ENCODE peak calls at places on chromosomes 5 and 9, in five cellular contexts. S is lower leg skin, B is neural crest cell, H is lung, J is IMR-90. Z is an unnamed sample.

GRCh38 chr9:90058364-90058763 is 453.6 kb downstream of the GADD45G start:
- DNase-seq in S (no peak), B (no peak), H (no peak), J (no peak), Z (no peak)

GRCh38 chr5:115386657-115387056 is 90.2 kb upstream of the CCDC112 start:
- DNase-seq in S (no peak), B (no peak), H (no peak), J (no peak), Z (no peak)

GRCh38 chr5:115452791-115453190 is 91.8 kb downstream of the FEM1C start:
- DNase-seq in S (no peak), B (no peak), H (no peak), J (no peak), Z (no peak)

GRCh38 chr9:36924071-36924470 is 110.0 kb downstream of the PAX5 start:
- DNase-seq in S (no peak), B (no peak), H (no peak), J (peak), Z (no peak)

GRCh38 chr5:124546643-124547042 is 199.8 kb downstream of the ZNF608 start:
- DNase-seq in S (no peak), B (no peak), H (no peak), J (peak), Z (no peak)

GRCh38 chr9:76373173-76373771 is 21.0 kb downstream of the RFK start:
- DNase-seq in S (peak), B (no peak), H (no peak), J (peak), Z (no peak)

GRCh38 chr9:36102742-36103495 is 33.6 kb upstream of the GLIPR2 start:
- DNase-seq in S (peak), B (peak), H (peak), J (peak), Z (no peak)

GRCh38 chr5:528625-529511 is 4.6 kb upstream of the SLC9A3 start:
- DNase-seq in S (no peak), B (no peak), H (no peak), J (no peak), Z (no peak)

GRCh38 chr9:89813482-89813881 is 208.7 kb downstream of the GADD45G start:
- DNase-seq in S (no peak), B (no peak), H (no peak), J (no peak), Z (peak)

GRCh38 chr5:138824924-138825863 is 49.9 kb downstream of the LRRTM2 start:
- DNase-seq in S (no peak), B (no peak), H (no peak), J (peak), Z (no peak)

GRCh38 chr9:83208065-83208850 is 145.3 kb upstream of the RASEF start:
- DNase-seq in S (no peak), B (no peak), H (no peak), J (no peak), Z (no peak)

GRCh38 chr9:123246534-123246933 is 21.9 kb downstream of the STRBP start:
- DNase-seq in S (no peak), B (no peak), H (no peak), J (no peak), Z (no peak)

GRCh38 chr5:95822408-95823240 is at the start of gene GLRX:
- DNase-seq in S (peak), B (peak), H (peak), J (peak), Z (no peak)

GRCh38 chr5:56433039-56433438 is 199.9 kb upstream of the ANKRD55 start:
- DNase-seq in S (no peak), B (no peak), H (no peak), J (no peak), Z (no peak)

GRCh38 chr5:16549491-16550233 is 67.1 kb downstream of the RETREG1 start:
- DNase-seq in S (no peak), B (no peak), H (no peak), J (no peak), Z (no peak)

GRCh38 chr5:16551628-16552027 is 65.2 kb downstream of the RETREG1 start:
- DNase-seq in S (no peak), B (no peak), H (no peak), J (no peak), Z (no peak)

GRCh38 chr5:16548812-16549211 is 68.0 kb downstream of the RETREG1 start:
- DNase-seq in S (no peak), B (no peak), H (no peak), J (no peak), Z (no peak)

GRCh38 chr5:16548115-16548514 is 68.7 kb downstream of the RETREG1 start:
- DNase-seq in S (no peak), B (no peak), H (no peak), J (no peak), Z (no peak)

DNA sequence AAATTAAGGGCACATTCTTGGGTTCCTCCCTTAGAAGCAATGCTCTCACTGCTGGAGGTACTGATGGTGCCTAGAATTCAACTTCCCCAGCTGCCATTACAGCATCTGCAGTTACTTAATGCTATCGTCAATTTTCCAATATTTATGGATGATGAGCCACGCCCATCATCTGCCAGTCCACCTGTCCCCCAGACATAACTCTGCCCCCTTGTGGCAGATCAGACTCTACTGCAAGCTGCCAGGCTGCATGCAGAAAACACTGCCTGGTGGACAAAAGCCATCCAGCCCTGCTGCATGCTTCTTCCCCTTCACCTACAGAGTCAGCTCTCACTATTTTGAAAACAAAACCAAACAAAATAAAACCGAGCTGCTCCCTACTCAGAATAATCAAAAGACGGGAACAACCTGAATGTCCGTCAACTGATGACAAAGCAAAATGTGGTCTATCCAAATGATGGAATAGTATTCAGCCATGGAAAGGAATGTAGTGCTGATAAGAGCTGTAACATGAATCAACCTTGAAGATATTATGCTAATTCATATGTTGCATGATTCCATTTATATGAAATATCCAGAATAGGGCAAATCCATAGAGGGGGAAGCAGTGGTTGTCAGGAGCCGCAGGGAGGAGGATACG is 66.4 kb downstream of the RETREG1 start:
- DNase-seq in S (no peak), B (peak), H (no peak), J (peak), Z (no peak)
- TF ChIP-seq CTCF in S (no peak), B (peak), H (peak), J (peak), Z (no peak)

GRCh38 chr9:22228542-22228941 is 218.1 kb upstream of the DMRTA1 start:
- DNase-seq in S (no peak), B (no peak), H (no peak), J (peak), Z (no peak)
- TF ChIP-seq CTCF in S (no peak), B (peak), H (no peak), J (peak), Z (no peak)

GRCh38 chr9:116312221-116312620 is 158.6 kb downstream of the PAPPA start:
- DNase-seq in S (no peak), B (no peak), H (no peak), J (peak), Z (peak)

GRCh38 chr9:116316231-116316630 is 162.6 kb downstream of the PAPPA start:
- DNase-seq in S (no peak), B (no peak), H (no peak), J (no peak), Z (no peak)

GRCh38 chr9:116310212-116310611 is 156.6 kb downstream of the PAPPA start:
- DNase-seq in S (no peak), B (no peak), H (no peak), J (no peak), Z (peak)

GRCh38 chr9:116317503-116317902 is 163.9 kb downstream of the PAPPA start:
- DNase-seq in S (no peak), B (no peak), H (no peak), J (no peak), Z (no peak)

GRCh38 chr9:116313638-116314037 is 160.0 kb downstream of the PAPPA start:
- DNase-seq in S (no peak), B (no peak), H (no peak), J (no peak), Z (no peak)
- TF ChIP-seq CTCF in S (no peak), B (no peak), H (no peak), J (peak), Z (no peak)

DNA sequence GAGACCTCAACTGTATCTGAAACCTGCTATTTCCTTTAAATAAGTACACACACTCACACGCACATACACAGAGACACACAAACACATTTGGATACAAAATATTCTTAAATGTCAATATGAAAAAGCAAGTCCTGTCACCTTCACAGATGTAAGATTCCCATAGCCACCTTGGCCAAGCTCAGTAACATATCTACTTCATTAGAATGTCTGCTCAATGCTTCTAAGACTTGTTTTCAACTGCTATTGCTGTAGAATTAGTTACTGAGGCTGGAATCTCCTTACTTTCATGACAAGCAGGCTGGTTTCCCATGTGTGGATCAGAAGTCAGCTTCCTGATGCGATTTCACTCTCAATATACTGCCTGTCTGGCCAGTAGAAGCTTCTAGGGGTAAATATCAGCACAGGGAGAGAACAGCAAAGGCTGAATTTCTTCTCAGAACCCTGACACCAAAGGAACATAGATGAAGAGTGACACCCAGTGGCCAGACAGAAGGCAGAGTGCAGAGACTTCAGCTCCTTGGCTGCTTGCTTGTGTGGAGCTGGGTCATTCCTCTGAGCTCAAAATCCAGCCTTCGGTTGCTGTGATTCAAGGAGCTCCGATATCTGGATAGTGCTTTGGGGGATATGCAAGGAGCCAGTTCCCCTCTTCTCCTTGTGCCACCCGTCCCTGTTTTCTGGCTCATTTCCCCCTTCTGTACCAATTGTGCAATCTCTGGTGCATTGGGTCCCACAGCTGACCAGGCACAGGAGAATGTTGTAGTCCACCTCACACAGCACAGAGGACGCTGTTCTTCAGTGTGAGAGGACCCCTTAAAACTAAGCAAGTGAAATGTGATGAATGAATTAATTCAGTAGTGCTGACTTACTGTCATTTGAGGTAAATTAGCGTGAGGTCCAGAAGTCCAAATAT is 26.6 kb upstream of the ABLIM3 start:
- DNase-seq in S (peak), B (peak), H (peak), J (peak), Z (no peak)
- TF ChIP-seq CTCF in S (no peak), B (peak), H (peak), J (peak), Z (peak)

GRCh38 chr9:21060919-21061561 is 16.7 kb downstream of the IFNB1 start:
- DNase-seq in S (no peak), B (no peak), H (no peak), J (peak), Z (no peak)
- TF ChIP-seq CTCF in S (no peak), B (no peak), H (no peak), J (no peak), Z (no peak)

GRCh38 chr5:181217111-181217804 is 5.8 kb upstream of the TRIM41 start:
- DNase-seq in S (no peak), B (peak), H (no peak), J (peak), Z (no peak)
- TF ChIP-seq CTCF in S (no peak), B (peak), H (no peak), J (no peak), Z (no peak)

GRCh38 chr9:5719546-5719945 is 90.6 kb downstream of the RIC1 start:
- DNase-seq in S (no peak), B (no peak), H (no peak), J (peak), Z (no peak)

GRCh38 chr9:5712651-5713360 is 83.9 kb downstream of the RIC1 start:
- DNase-seq in S (no peak), B (no peak), H (no peak), J (no peak), Z (no peak)

GRCh38 chr9:5718296-5719032 is 89.6 kb downstream of the RIC1 start:
- DNase-seq in S (no peak), B (no peak), H (no peak), J (peak), Z (no peak)

GRCh38 chr9:5715548-5716127 is 86.7 kb downstream of the RIC1 start:
- DNase-seq in S (no peak), B (no peak), H (no peak), J (no peak), Z (no peak)

GRCh38 chr9:5714501-5715401 is 85.8 kb downstream of the RIC1 start:
- DNase-seq in S (no peak), B (no peak), H (no peak), J (peak), Z (no peak)
- TF ChIP-seq CTCF in S (no peak), B (peak), H (no peak), J (peak), Z (no peak)

GRCh38 chr9:113356686-113357292 is 7.4 kb downstream of the BSPRY start:
- DNase-seq in S (no peak), B (no peak), H (no peak), J (no peak), Z (no peak)

GRCh38 chr9:113359385-113359784 is 10.0 kb downstream of the BSPRY start:
- DNase-seq in S (no peak), B (no peak), H (no peak), J (no peak), Z (no peak)

GRCh38 chr9:113352411-113352810 is 3.1 kb downstream of the BSPRY start:
- DNase-seq in S (no peak), B (no peak), H (no peak), J (no peak), Z (no peak)

GRCh38 chr9:113352006-113352405 is 2.7 kb downstream of the BSPRY start:
- DNase-seq in S (no peak), B (no peak), H (no peak), J (no peak), Z (no peak)

DNA sequence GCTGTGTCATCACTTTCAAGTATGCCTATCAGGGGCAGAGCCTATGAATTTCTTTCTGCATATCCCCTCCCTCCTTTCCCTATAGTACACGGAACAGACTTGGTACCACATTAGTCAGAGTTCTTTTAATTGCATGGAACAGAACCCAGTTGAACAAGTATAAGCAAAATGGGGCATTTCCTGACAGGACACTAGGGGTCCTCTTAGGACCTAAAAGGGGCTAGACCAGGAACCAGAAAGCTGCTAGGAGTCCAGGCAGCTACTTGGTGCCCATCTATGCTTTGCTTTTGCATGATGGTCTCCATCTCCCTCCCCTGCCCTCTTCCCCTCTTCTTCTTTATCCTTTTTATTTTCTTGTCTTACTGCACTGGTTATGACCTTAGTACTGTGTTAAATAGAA is 5.9 kb downstream of the BSPRY start:
- DNase-seq in S (no peak), B (no peak), H (no peak), J (peak), Z (no peak)
- TF ChIP-seq CTCF in S (no peak), B (no peak), H (no peak), J (peak), Z (no peak)

DNA sequence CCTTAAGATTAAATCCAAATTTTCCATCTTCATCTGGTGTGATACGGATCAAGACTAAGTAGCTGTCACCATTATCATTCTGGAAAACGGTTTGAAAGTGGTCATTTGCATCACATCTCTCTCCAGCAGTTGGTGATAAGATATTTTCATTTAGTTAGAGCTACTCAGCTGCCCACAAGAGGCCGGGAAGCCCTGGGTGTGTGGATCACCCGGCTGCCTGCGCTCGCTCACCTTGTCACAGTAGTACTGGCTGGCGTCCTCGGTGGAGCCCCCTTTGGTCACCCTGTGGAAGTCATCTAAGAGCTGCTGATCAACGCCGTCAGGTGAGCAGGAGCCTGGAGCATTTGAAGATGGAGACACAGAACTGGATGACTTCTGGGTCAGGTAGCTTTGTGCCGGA is 88.1 kb downstream of the PTPN3 start:
- DNase-seq in S (no peak), B (no peak), H (no peak), J (no peak), Z (no peak)
- TF ChIP-seq CTCF in S (no peak), B (peak), H (no peak), J (no peak), Z (no peak)

Z was measured in vagina.